ENCODE peak calls at places on chromosome 4, in four cellular contexts. X, C, Q and S are unnamed samples.

GRCh38 chr4:45550766-45551366 is 573.0 kb downstream of the GABRG1 start:
- DNase-seq in X (peak; percentile 23), Q (no peak), C (no peak), S (peak; percentile 24)

GRCh38 chr4:104989363-104989762 is 157.3 kb upstream of the TET2 start:
- DNase-seq in C (no peak), Q (peak; percentile 33), X (no peak), S (no peak)

GRCh38 chr4:123446791-123447474 is 50.3 kb downstream of the SPRY1 start:
- DNase-seq in X (no peak), Q (no peak), C (no peak), S (peak; percentile 8)

GRCh38 chr4:23455482-23455881 is 434.4 kb downstream of the PPARGC1A start:
- DNase-seq in X (no peak), Q (peak; percentile 40), C (peak; percentile 60), S (peak; percentile 15)

GRCh38 chr4:78543424-78544238 is 7.9 kb upstream of the ANXA3 start:
- DNase-seq in C (no peak), Q (no peak), X (peak; percentile 31), S (no peak)

GRCh38 chr4:105241456-105241855 is 94.8 kb downstream of the TET2 start:
- DNase-seq in X (no peak), Q (no peak), C (no peak), S (no peak)

GRCh38 chr4:142983111-142983510 is 137.0 kb upstream of the INPP4B start:
- DNase-seq in C (no peak), X (no peak), Q (no peak), S (no peak)

GRCh38 chr4:53782468-53782865 is 191.2 kb upstream of the LNX1 start:
- DNase-seq in Q (peak; percentile 24), C (no peak), X (no peak), S (no peak)

GRCh38 chr4:15682340-15682725 is 706 bp downstream of the FAM200B start:
- DNase-seq in X (peak; percentile 45), Q (no peak), C (no peak), S (no peak)

GRCh38 chr4:52925531-52925968 is 63.4 kb downstream of the RASL11B start:
- DNase-seq in C (peak; percentile 37), X (no peak), Q (no peak), S (no peak)

GRCh38 chr4:55385201-55385649 is 10.5 kb upstream of the TMEM165 start:
- DNase-seq in C (no peak), Q (no peak), X (no peak), S (no peak)

GRCh38 chr4:27084685-27085356 is 224.2 kb downstream of the STIM2 start:
- DNase-seq in C (peak; percentile 81), X (peak; percentile 26), Q (peak; percentile 26), S (peak; percentile 29)

GRCh38 chr4:164039482-164039881 is 545.0 kb downstream of the TMA16 start:
- DNase-seq in Q (no peak), C (no peak), X (no peak), S (no peak)

GRCh38 chr4:11669156-11669555 is 240.5 kb upstream of the HS3ST1 start:
- DNase-seq in Q (no peak), X (no peak), C (no peak), S (no peak)

GRCh38 chr4:76622126-76622525 is 187.1 kb downstream of the SHROOM3 start:
- DNase-seq in X (peak; percentile 72), Q (no peak), C (no peak), S (no peak)

GRCh38 chr4:184826315-184827266 is 823 bp upstream of the ACSL1 start:
- DNase-seq in X (peak; percentile 53), C (peak; percentile 21), Q (no peak), S (peak; percentile 31)

GRCh38 chr4:4837921-4838601 is 21.4 kb upstream of the MSX1 start:
- DNase-seq in Q (no peak), C (peak; percentile 69), X (peak; percentile 27), S (no peak)

DNA sequence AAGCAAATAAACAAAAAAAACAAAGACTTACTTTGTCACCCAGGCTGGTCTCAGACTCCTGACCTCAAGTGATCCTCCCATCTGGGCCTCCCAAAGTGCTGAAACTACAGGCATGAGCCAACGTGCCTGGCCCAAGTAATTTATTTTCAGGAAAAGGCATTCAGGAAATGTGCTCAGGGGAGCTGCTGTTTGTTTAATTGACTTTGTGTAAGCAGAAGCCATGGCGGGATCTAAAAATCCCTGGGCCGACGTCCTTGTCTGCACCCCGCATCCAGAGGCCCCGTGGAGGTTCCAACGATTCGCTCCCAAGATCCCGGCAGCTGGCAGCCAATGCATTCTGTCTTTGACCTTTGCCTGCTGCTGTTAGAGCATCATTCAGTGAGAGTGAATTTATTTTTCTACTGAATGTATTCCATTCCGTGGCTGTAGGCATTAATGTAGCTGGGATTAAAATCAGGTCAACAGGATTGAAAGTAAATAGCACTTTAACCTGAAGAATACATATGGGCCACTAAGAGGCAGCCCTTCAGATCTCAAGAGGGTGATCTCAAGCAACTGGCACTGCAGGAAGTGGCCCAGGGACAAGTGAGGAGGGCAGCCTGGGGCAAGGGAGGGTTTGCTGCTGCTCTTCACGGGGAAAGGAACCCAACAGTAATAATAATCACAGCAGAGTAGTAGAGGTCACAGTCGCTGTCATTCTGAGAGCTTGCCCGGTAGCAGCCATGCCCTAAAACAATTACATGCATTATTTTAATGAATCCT is 75.2 kb downstream of the PSAPL1 start:
- DNase-seq in C (no peak), Q (no peak), X (no peak), S (no peak)
- H3K27ac ChIP-seq in C (no peak overlapping the region), Q (no peak overlapping the region), X (no peak overlapping the region), S (no peak overlapping the region)

DNA sequence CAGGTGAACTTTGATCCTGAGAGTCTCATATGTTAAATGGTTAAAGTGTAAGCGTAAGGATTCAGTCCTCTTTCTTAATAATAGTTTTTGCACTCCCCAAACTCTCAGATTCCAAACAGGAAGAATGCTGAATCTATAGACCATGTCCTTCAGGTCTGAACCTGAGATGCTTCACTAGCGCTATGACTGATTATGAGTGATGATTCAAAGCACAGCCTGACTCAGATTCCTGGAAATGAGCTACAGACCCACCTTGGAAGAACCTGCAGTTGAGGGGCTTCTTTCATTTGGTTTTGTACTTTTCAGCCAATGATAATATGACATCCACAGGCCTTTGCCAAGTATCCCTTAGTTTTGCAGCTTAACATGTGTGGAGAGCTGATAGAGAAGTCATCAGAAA is 1.4 kb downstream of the EDNRA start:
- DNase-seq in Q (no peak), X (no peak), C (no peak), S (no peak)
- H3K27ac ChIP-seq in Q (no peak overlapping the region), X (no peak overlapping the region), C (no peak overlapping the region), S (peak overlapping the region; percentile 81)

GRCh38 chr4:158170691-158171455 is 2.0 kb downstream of the GASK1B start:
- DNase-seq in Q (peak; percentile 34), C (no peak), X (peak; percentile 61), S (peak; percentile 54)

GRCh38 chr4:158169931-158170690 is 2.7 kb downstream of the GASK1B start:
- DNase-seq in C (no peak), Q (peak; percentile 48), X (peak; percentile 60), S (peak; percentile 13)

GRCh38 chr4:158172558-158173258 is at the start of gene GASK1B:
- DNase-seq in X (peak; percentile 75), C (peak; percentile 49), Q (peak; percentile 80), S (peak; percentile 78)

GRCh38 chr4:158171456-158171790 is 1.4 kb downstream of the GASK1B start:
- DNase-seq in X (no peak), C (no peak), Q (no peak), S (no peak)

DNA sequence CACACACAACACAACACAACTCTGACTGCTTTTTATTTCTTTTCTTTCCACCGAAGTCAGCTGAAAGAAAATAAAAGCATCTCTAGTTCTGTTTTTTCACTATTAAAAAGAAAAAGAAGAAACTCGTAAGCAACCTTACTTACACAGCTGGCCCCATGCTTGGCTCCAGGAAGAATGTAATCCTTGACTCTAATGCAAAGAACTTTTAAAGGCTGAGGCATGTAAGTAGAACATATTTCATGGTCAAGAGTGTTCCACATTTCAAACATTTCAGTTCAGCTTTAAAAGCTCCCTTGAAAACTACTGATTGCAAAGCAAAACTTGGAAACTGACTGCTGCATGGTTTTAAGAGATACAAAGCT is 648 bp downstream of the GASK1B start:
- DNase-seq in C (no peak), X (peak; percentile 28), Q (peak; percentile 81), S (no peak)
- H3K27ac ChIP-seq in C (no peak overlapping the region), X (no peak overlapping the region), Q (no peak overlapping the region), S (peak overlapping the region; percentile 65)

DNA sequence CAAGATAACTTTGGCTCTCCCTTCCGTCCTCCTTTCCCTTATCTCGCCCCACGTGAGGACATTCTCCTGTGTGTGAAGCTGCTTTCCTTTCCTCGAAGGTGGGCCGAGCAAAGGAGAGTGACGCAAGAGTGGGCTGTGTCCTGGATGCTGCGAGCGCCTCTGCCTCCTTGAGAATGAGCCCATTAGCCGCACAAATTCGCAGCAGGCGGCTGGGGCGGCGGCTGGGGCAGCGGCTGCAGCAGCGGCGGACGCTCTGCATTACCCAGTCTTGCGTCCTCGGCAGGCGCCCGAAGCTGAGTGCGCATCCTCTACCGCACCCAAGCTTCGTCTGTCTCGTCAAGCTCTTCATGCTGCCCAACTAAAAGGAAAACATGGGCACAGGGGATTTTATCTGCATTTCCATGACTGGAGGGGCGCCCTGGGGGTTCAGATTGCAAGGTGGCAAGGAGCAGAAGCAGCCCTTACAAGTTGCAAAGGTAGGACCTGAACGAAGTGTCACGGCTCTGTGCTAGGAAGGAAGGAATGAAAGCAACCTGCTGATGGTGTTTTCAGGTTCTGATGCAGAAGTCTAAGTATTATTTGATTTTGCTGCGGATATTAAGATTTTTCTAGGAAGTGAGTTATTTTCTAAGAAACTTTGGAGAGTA is at the start of gene SYNPO2:
- DNase-seq in C (peak; percentile 89), X (peak; percentile 95), Q (peak; percentile 84), S (peak; percentile 43)
- H3K27ac ChIP-seq in C (no peak within 1 kb of the TSS), X (peak within 1 kb of the TSS; percentile 37), Q (no peak within 1 kb of the TSS), S (peak within 1 kb of the TSS; percentile 48)

GRCh38 chr4:41155194-41155830 is 59.0 kb downstream of the APBB2 start:
- DNase-seq in Q (peak; percentile 52), C (no peak), X (peak; percentile 86), S (no peak)
- H3K27ac ChIP-seq in Q (no peak overlapping the region), C (no peak overlapping the region), X (peak overlapping the region; percentile 67), S (no peak overlapping the region)

DNA sequence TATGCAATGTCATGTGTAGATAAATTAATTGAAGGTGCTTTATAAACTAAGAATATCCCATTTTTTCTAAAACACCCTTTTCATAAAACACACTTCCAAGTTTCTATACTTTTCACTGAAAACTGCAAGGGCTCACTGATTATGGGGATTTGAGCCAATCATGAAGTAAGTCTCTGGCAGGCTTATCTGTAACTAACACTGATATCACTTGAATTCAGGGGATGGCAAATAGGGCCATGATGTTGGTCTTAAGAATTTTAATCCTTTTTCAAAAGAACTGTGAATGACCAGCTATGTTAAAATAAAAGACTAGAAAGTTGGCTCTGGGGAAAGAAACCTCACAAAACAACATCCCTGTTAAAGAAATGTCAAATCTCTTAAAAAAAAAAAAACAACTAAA is 13.0 kb upstream of the SEC24D start:
- DNase-seq in Q (no peak), C (no peak), X (no peak), S (no peak)
- H3K27ac ChIP-seq in Q (no peak overlapping the region), C (no peak overlapping the region), X (no peak overlapping the region), S (no peak overlapping the region)

GRCh38 chr4:168605411-168605810 is 108.6 kb downstream of the PALLD start:
- DNase-seq in C (peak; percentile 33), Q (peak; percentile 66), X (peak; percentile 81), S (no peak)
- H3K27ac ChIP-seq in C (peak overlapping the region; percentile 89), Q (no peak overlapping the region), X (peak overlapping the region; percentile 35), S (no peak overlapping the region)